ENCODE peak calls at places on chromosomes 3 and 15, in five cellular contexts. C is CD4-positive, alpha-beta memory T cell; I is OCI-LY7; Q is neural progenitor cell; M is mesenchymal stem cell. W is an unnamed sample.
A peak's percentile ranks its signal among the peaks of the same experiment; 100 is the strongest.

GRCh38 chr3:129112308-129113052 is 9.1 kb downstream of the RAB43 start:
- DNase-seq in C (no peak), I (peak; percentile 51), Q (no peak), M (peak; percentile 36), W (no peak)

GRCh38 chr3:56926513-56927282 is 124.9 kb upstream of the ARHGEF3 start:
- DNase-seq in C (no peak), I (no peak), Q (no peak), M (peak; percentile 88), W (no peak)

GRCh38 chr3:149703474-149703873 is 45.6 kb upstream of the WWTR1 start:
- DNase-seq in C (no peak), I (no peak), Q (no peak), M (peak; percentile 51), W (no peak)

GRCh38 chr3:61562810-61563613 is 1.6 kb downstream of the PTPRG start:
- DNase-seq in C (no peak), I (no peak), Q (peak; percentile 66), M (peak; percentile 37), W (no peak)

GRCh38 chr3:25895031-25895430 is 105.1 kb downstream of the OXSM start:
- DNase-seq in C (no peak), I (no peak), Q (no peak), M (no peak), W (no peak)

GRCh38 chr15:100786901-100787566 is 92.6 kb upstream of the ALDH1A3 start:
- DNase-seq in C (no peak), I (no peak), Q (no peak), M (no peak), W (no peak)

GRCh38 chr3:127682576-127682975 is 9.8 kb downstream of the ABTB1 start:
- DNase-seq in C (no peak), I (no peak), Q (no peak), M (no peak), W (no peak)

GRCh38 chr15:60223161-60223560 is 174.6 kb downstream of the ANXA2 start:
- DNase-seq in C (no peak), I (no peak), Q (no peak), M (no peak), W (no peak)

GRCh38 chr3:195197764-195198423 is 73.1 kb downstream of the XXYLT1 start:
- DNase-seq in C (no peak), I (no peak), Q (no peak), M (peak; percentile 76), W (no peak)

GRCh38 chr3:114879059-114880031 is 267.7 kb downstream of the ZBTB20 start:
- DNase-seq in C (no peak), I (no peak), Q (no peak), M (peak; percentile 84), W (no peak)

GRCh38 chr3:150763841-150764483 is 993 bp upstream of the SIAH2 start:
- DNase-seq in C (no peak), I (peak; percentile 67), Q (peak; percentile 73), M (peak; percentile 74), W (peak; percentile 19)

GRCh38 chr3:97882975-97883598 is 61.3 kb downstream of the CRYBG3 start:
- DNase-seq in C (peak; percentile 31), I (no peak), Q (no peak), M (peak; percentile 57), W (no peak)

GRCh38 chr3:18813300-18813699 is 335.0 kb upstream of the KCNH8 start:
- DNase-seq in C (no peak), I (no peak), Q (no peak), M (no peak), W (no peak)

GRCh38 chr3:139289866-139290524 is 53.8 kb upstream of the MRPS22 start:
- DNase-seq in C (no peak), I (no peak), Q (no peak), M (no peak), W (no peak)

GRCh38 chr3:183298708-183299153 is 45.7 kb downstream of the B3GNT5 start:
- DNase-seq in C (no peak), I (no peak), Q (peak; percentile 15), M (peak; percentile 96), W (no peak)

GRCh38 chr3:57227930-57228733 is 603 bp downstream of the APPL1 start:
- DNase-seq in C (peak; percentile 38), I (peak; percentile 80), Q (peak; percentile 45), M (peak; percentile 78), W (peak; percentile 37)

GRCh38 chr3:72340476-72341379 is 507.5 kb downstream of the SHQ1 start:
- DNase-seq in C (no peak), I (no peak), Q (no peak), M (peak; percentile 34), W (no peak)

GRCh38 chr3:149603126-149604074 is 54.4 kb downstream of the WWTR1 start:
- DNase-seq in C (no peak), I (no peak), Q (no peak), M (peak; percentile 72), W (no peak)

GRCh38 chr3:71707600-71707999 is 17.6 kb downstream of the EIF4E3 start:
- DNase-seq in C (no peak), I (no peak), Q (no peak), M (no peak), W (no peak)

GRCh38 chr3:5021571-5022092 is 42.4 kb downstream of the BHLHE40 start:
- DNase-seq in C (no peak), I (no peak), Q (no peak), M (peak; percentile 80), W (no peak)

GRCh38 chr3:14457999-14458398 is 55.6 kb downstream of the SLC6A6 start:
- DNase-seq in C (no peak), I (no peak), Q (peak; percentile 51), M (no peak), W (no peak)

GRCh38 chr3:65672876-65673815 is 365.6 kb downstream of the MAGI1 start:
- DNase-seq in C (no peak), I (peak; percentile 50), Q (peak; percentile 83), M (peak; percentile 46), W (no peak)

GRCh38 chr15:99614749-99615288 is 49.0 kb downstream of the MEF2A start:
- DNase-seq in C (no peak), I (no peak), Q (no peak), M (peak; percentile 38), W (no peak)

GRCh38 chr15:50127255-50127777 is 8.3 kb upstream of the ATP8B4 start:
- DNase-seq in C (no peak), I (no peak), Q (no peak), M (peak; percentile 61), W (no peak)

GRCh38 chr15:90080818-90081382 is 21.4 kb downstream of the IDH2 start:
- DNase-seq in C (no peak), I (no peak), Q (no peak), M (no peak), W (no peak)

GRCh38 chr15:24878153-24878552 is 76.6 kb upstream of the SNRPN start:
- DNase-seq in C (peak; percentile 1), I (no peak), Q (no peak), M (no peak), W (no peak)
- H3K4me3 ChIP-seq in C (no peak overlapping the region), I (no peak overlapping the region), Q (no peak overlapping the region), M (peak overlapping the region; percentile 66), W (peak overlapping the region; percentile 6)

DNA sequence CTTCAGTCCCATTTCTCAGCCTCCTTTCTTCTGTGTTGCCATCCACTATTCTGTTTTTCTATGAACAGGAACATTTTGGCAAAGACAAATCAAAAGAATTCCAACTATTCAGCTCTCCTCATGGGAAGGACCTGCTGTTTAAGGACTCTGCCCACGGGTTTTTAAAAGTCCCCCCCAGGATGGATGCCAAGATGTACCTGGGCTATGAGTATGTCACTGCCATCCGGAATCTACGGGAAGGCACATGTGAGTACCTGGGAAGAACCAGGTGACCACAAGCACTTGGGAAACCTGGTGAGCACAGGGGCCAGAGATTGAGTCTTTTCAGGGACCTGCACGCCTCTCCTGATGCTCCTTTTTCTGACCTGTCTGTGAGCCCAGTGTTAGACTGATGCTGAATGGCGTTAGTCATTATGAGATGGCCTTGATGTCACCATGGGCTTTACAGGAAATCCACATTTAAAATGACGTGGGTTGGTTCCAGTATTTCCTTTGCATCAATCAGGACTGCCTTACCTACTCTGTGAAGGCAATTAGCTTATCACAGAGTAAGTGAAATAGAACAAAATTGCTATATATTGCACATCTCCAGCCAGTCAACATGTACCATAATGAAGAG is 11.6 kb downstream of the TF start:
- DNase-seq in C (no peak), I (no peak), Q (no peak), M (no peak), W (no peak)
- H3K36me3 ChIP-seq in C (no peaks in the 10 kb centered on the region), I (no peaks in the 10 kb centered on the region), Q (no peaks in the 10 kb centered on the region), M (no peaks in the 10 kb centered on the region), W (no peaks in the 10 kb centered on the region)

GRCh38 chr15:79089890-79090486 is 592 bp downstream of the RASGRF1 start:
- DNase-seq in C (no peak), I (no peak), Q (peak; percentile 44), M (peak; percentile 10), W (no peak)

GRCh38 chr15:79091204-79091867 is 756 bp upstream of the RASGRF1 start:
- DNase-seq in C (no peak), I (no peak), Q (peak; percentile 75), M (peak; percentile 16), W (no peak)

GRCh38 chr15:79088426-79089205 is 2.0 kb downstream of the RASGRF1 start:
- DNase-seq in C (no peak), I (no peak), Q (no peak), M (no peak), W (no peak)

GRCh38 chr15:79090487-79091203 is at the start of gene RASGRF1:
- DNase-seq in C (no peak), I (no peak), Q (peak; percentile 74), M (peak; percentile 19), W (no peak)

GRCh38 chr15:79089331-79089889 is 1.2 kb downstream of the RASGRF1 start:
- DNase-seq in C (no peak), I (no peak), Q (peak; percentile 82), M (no peak), W (no peak)
- H3K4me3 ChIP-seq in C (no peak overlapping the region), I (no peak overlapping the region), Q (peak overlapping the region; percentile 52), M (no peak overlapping the region), W (no peak overlapping the region)

DNA sequence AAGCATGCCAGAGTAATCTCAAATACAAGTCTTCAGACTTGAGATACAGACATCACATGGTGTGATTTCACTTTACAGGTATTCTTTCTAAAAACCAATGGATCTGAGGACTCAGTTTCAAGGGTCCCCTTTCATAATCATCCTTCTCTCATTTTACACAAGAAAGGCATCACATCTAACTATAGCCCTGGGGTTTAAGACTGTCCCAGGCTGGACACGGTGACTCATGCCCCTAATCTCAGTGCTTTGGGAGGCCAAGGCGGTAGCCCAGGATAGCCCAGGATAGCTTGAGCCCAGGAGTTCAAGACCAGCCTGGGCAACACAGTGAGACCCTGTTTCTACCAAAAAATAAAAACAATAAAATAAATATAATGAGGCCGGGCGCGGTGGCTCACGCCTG is 36.4 kb downstream of the UBP1 start:
- DNase-seq in C (no peak), I (no peak), Q (no peak), M (no peak), W (no peak)
- H3K36me3 ChIP-seq in C (peaks cover 68% of the 10 kb centered on the region), I (peaks cover 96% of the 10 kb centered on the region), Q (peaks cover 13% of the 10 kb centered on the region), M (peaks cover 20% of the 10 kb centered on the region), W (peaks cover 78% of the 10 kb centered on the region)